ENCODE peak calls at places on chromosomes 3 and 15, in seven cellular contexts. One of them, this sample, is unnamed.

GRCh38 chr15:49215768-49216739 is 46.0 kb downstream of the GALK2 start:
- DNase-seq in glutamatergic neuron: no peak
- DNase-seq in AG08395: no peak
- DNase-seq in lung microvascular endothelial cell: no peak
- DNase-seq in RWPE1: no peak
- DNase-seq in GDM1: no peak
- DNase-seq in stomach: peak; percentile 43
- DNase-seq in this sample: peak; percentile 73

GRCh38 chr3:119595639-119596329 is 1.9 kb upstream of the PLA1A start:
- DNase-seq in AG08395: no peak
- DNase-seq in stomach: no peak
- DNase-seq in lung microvascular endothelial cell: peak; percentile 19
- DNase-seq in RWPE1: no peak
- DNase-seq in glutamatergic neuron: no peak
- DNase-seq in GDM1: no peak
- DNase-seq in this sample: no peak

GRCh38 chr3:133691410-133692107 is 29.8 kb upstream of the TOPBP1 start:
- DNase-seq in lung microvascular endothelial cell: no peak
- DNase-seq in AG08395: no peak
- DNase-seq in GDM1: no peak
- DNase-seq in glutamatergic neuron: no peak
- DNase-seq in RWPE1: no peak
- DNase-seq in stomach: no peak
- DNase-seq in this sample: no peak

GRCh38 chr15:70420421-70421196 is 322.9 kb upstream of the TLE3 start:
- DNase-seq in stomach: no peak
- DNase-seq in RWPE1: no peak
- DNase-seq in GDM1: no peak
- DNase-seq in lung microvascular endothelial cell: no peak
- DNase-seq in AG08395: no peak
- DNase-seq in glutamatergic neuron: no peak
- DNase-seq in this sample: peak; percentile 49

GRCh38 chr15:69919816-69920215 is 177.9 kb downstream of the TLE3 start:
- DNase-seq in RWPE1: no peak
- DNase-seq in stomach: no peak
- DNase-seq in GDM1: no peak
- DNase-seq in AG08395: no peak
- DNase-seq in lung microvascular endothelial cell: no peak
- DNase-seq in glutamatergic neuron: peak; percentile 40
- DNase-seq in this sample: no peak

GRCh38 chr3:89278305-89278704 is 170.9 kb downstream of the EPHA3 start:
- DNase-seq in RWPE1: no peak
- DNase-seq in glutamatergic neuron: no peak
- DNase-seq in stomach: no peak
- DNase-seq in AG08395: no peak
- DNase-seq in GDM1: no peak
- DNase-seq in lung microvascular endothelial cell: no peak
- DNase-seq in this sample: no peak

GRCh38 chr3:184145120-184145524 is 10.0 kb downstream of the EIF2B5 start:
- DNase-seq in lung microvascular endothelial cell: peak; percentile 64
- DNase-seq in AG08395: peak; percentile 47
- DNase-seq in stomach: peak; percentile 81
- DNase-seq in GDM1: no peak
- DNase-seq in glutamatergic neuron: peak; percentile 40
- DNase-seq in RWPE1: peak; percentile 82
- DNase-seq in this sample: peak; percentile 60

GRCh38 chr3:197748597-197749314 is 927 bp upstream of the FYTTD1 start:
- DNase-seq in GDM1: no peak
- DNase-seq in glutamatergic neuron: no peak
- DNase-seq in lung microvascular endothelial cell: no peak
- DNase-seq in AG08395: peak; percentile 62
- DNase-seq in stomach: no peak
- DNase-seq in RWPE1: no peak
- DNase-seq in this sample: no peak

GRCh38 chr15:29403778-29404177 is 134.2 kb upstream of the NSMCE3 start:
- DNase-seq in GDM1: no peak
- DNase-seq in lung microvascular endothelial cell: no peak
- DNase-seq in glutamatergic neuron: no peak
- DNase-seq in stomach: no peak
- DNase-seq in RWPE1: no peak
- DNase-seq in AG08395: no peak
- DNase-seq in this sample: no peak

GRCh38 chr15:77823736-77824135 is 191.0 kb upstream of the LINGO1 start:
- DNase-seq in GDM1: no peak
- DNase-seq in AG08395: no peak
- DNase-seq in lung microvascular endothelial cell: no peak
- DNase-seq in glutamatergic neuron: peak; percentile 10
- DNase-seq in RWPE1: no peak
- DNase-seq in stomach: no peak
- DNase-seq in this sample: no peak